ENCODE peak calls at places on chromosomes 1 and 21, in six cellular contexts. One of them, this sample, is unnamed.

GRCh38 chr1:67838180-67838912 is 5.1 kb upstream of the GNG12 start:
- DNase-seq in trophoblast cell: no peak
- DNase-seq in colonic mucosa: no peak
- DNase-seq in GM12878: no peak
- DNase-seq in kidney: no peak
- DNase-seq in PC-3: no peak
- DNase-seq in this sample: no peak

GRCh38 chr1:183273300-183273699 is 87.2 kb downstream of the LAMC2 start:
- DNase-seq in trophoblast cell: no peak
- DNase-seq in colonic mucosa: no peak
- DNase-seq in GM12878: no peak
- DNase-seq in kidney: no peak
- DNase-seq in PC-3: peak; percentile 34
- DNase-seq in this sample: no peak

GRCh38 chr1:158095737-158096335 is 84.9 kb upstream of the CD1D start:
- DNase-seq in trophoblast cell: no peak
- DNase-seq in colonic mucosa: peak; percentile 30
- DNase-seq in GM12878: no peak
- DNase-seq in kidney: no peak
- DNase-seq in PC-3: peak; percentile 38
- DNase-seq in this sample: no peak

GRCh38 chr1:245876586-245876985 is 630.5 kb downstream of the SMYD3 start:
- DNase-seq in trophoblast cell: peak; percentile 72
- DNase-seq in colonic mucosa: no peak
- DNase-seq in GM12878: no peak
- DNase-seq in kidney: no peak
- DNase-seq in PC-3: no peak
- DNase-seq in this sample: no peak

GRCh38 chr1:3403388-3404179 is 50.9 kb upstream of the ARHGEF16 start:
- DNase-seq in trophoblast cell: no peak
- DNase-seq in colonic mucosa: no peak
- DNase-seq in GM12878: no peak
- DNase-seq in kidney: no peak
- DNase-seq in PC-3: no peak
- DNase-seq in this sample: no peak

GRCh38 chr1:169466259-169467230 is 19.2 kb downstream of the SLC19A2 start:
- DNase-seq in trophoblast cell: peak; percentile 12
- DNase-seq in colonic mucosa: no peak
- DNase-seq in GM12878: no peak
- DNase-seq in kidney: no peak
- DNase-seq in PC-3: peak; percentile 75
- DNase-seq in this sample: no peak

GRCh38 chr21:44484498-44485253 is 29.4 kb downstream of the LRRC3 start:
- DNase-seq in trophoblast cell: no peak
- DNase-seq in colonic mucosa: no peak
- DNase-seq in GM12878: no peak
- DNase-seq in kidney: no peak
- DNase-seq in PC-3: no peak
- DNase-seq in this sample: no peak

GRCh38 chr1:245173446-245174178 is 18.8 kb downstream of the KIF26B start:
- DNase-seq in trophoblast cell: no peak
- DNase-seq in colonic mucosa: no peak
- DNase-seq in GM12878: no peak
- DNase-seq in kidney: no peak
- DNase-seq in PC-3: peak; percentile 44
- DNase-seq in this sample: no peak

GRCh38 chr1:209354111-209354839 is 229.2 kb upstream of the CAMK1G start:
- DNase-seq in trophoblast cell: peak; percentile 93
- DNase-seq in colonic mucosa: peak; percentile 72
- DNase-seq in GM12878: no peak
- DNase-seq in kidney: no peak
- DNase-seq in PC-3: peak; percentile 98
- DNase-seq in this sample: peak; percentile 90

GRCh38 chr1:40078512-40079333 is 18.3 kb downstream of the PPT1 start:
- DNase-seq in trophoblast cell: peak; percentile 53
- DNase-seq in colonic mucosa: peak; percentile 64
- DNase-seq in GM12878: no peak
- DNase-seq in kidney: no peak
- DNase-seq in PC-3: peak; percentile 86
- DNase-seq in this sample: no peak

GRCh38 chr1:114695430-114696093 is at the start of gene AMPD1:
- DNase-seq in trophoblast cell: no peak
- DNase-seq in colonic mucosa: no peak
- DNase-seq in GM12878: no peak
- DNase-seq in kidney: no peak
- DNase-seq in PC-3: peak; percentile 6
- DNase-seq in this sample: no peak

GRCh38 chr21:46154955-46155513 is 345 bp downstream of the FTCD start:
- DNase-seq in trophoblast cell: no peak
- DNase-seq in colonic mucosa: no peak
- DNase-seq in GM12878: no peak
- DNase-seq in kidney: no peak
- DNase-seq in PC-3: no peak
- DNase-seq in this sample: no peak

GRCh38 chr1:205783904-205784303 is 8.6 kb upstream of the RAB29 start:
- DNase-seq in trophoblast cell: no peak
- DNase-seq in colonic mucosa: no peak
- DNase-seq in GM12878: no peak
- DNase-seq in kidney: peak; percentile 74
- DNase-seq in PC-3: no peak
- DNase-seq in this sample: no peak

GRCh38 chr1:150804671-150805070 is 3.4 kb downstream of the CTSK start:
- DNase-seq in trophoblast cell: peak; percentile 7
- DNase-seq in colonic mucosa: no peak
- DNase-seq in GM12878: no peak
- DNase-seq in kidney: no peak
- DNase-seq in PC-3: no peak
- DNase-seq in this sample: no peak

GRCh38 chr1:181438013-181438412 is 45.3 kb upstream of the CACNA1E start:
- DNase-seq in trophoblast cell: no peak
- DNase-seq in colonic mucosa: no peak
- DNase-seq in GM12878: no peak
- DNase-seq in kidney: no peak
- DNase-seq in PC-3: no peak
- DNase-seq in this sample: no peak

GRCh38 chr1:205355054-205355453 is 1.7 kb downstream of the KLHDC8A start:
- DNase-seq in trophoblast cell: no peak
- DNase-seq in colonic mucosa: peak; percentile 92
- DNase-seq in GM12878: no peak
- DNase-seq in kidney: no peak
- DNase-seq in PC-3: peak; percentile 87
- DNase-seq in this sample: no peak

GRCh38 chr21:36203603-36203889 is 46.9 kb downstream of the DOP1B start:
- DNase-seq in trophoblast cell: peak; percentile 50
- DNase-seq in colonic mucosa: no peak
- DNase-seq in GM12878: peak; percentile 16
- DNase-seq in kidney: peak; percentile 53
- DNase-seq in PC-3: peak; percentile 86
- DNase-seq in this sample: no peak

GRCh38 chr1:18480315-18481189 is at the start of gene KLHDC7A:
- DNase-seq in trophoblast cell: no peak
- DNase-seq in colonic mucosa: peak; percentile 46
- DNase-seq in GM12878: no peak
- DNase-seq in kidney: peak; percentile 94
- DNase-seq in PC-3: peak; percentile 35
- DNase-seq in this sample: no peak

GRCh38 chr1:232334811-232335210 is 295.1 kb downstream of the SIPA1L2 start:
- DNase-seq in trophoblast cell: peak; percentile 8
- DNase-seq in colonic mucosa: no peak
- DNase-seq in GM12878: no peak
- DNase-seq in kidney: no peak
- DNase-seq in PC-3: peak; percentile 94
- DNase-seq in this sample: no peak

GRCh38 chr1:41480204-41481108 is 4.0 kb downstream of the EDN2 start:
- DNase-seq in trophoblast cell: no peak
- DNase-seq in colonic mucosa: no peak
- DNase-seq in GM12878: no peak
- DNase-seq in kidney: peak; percentile 52
- DNase-seq in PC-3: no peak
- DNase-seq in this sample: no peak

GRCh38 chr1:40257313-40257687 is 736 bp upstream of the ZMPSTE24 start:
- DNase-seq in trophoblast cell: peak; percentile 19
- DNase-seq in colonic mucosa: no peak
- DNase-seq in GM12878: no peak
- DNase-seq in kidney: no peak
- DNase-seq in PC-3: no peak
- DNase-seq in this sample: peak; percentile 24

GRCh38 chr1:1144122-1144842 is 28.4 kb upstream of the C1orf159 start:
- DNase-seq in trophoblast cell: no peak
- DNase-seq in colonic mucosa: peak; percentile 87
- DNase-seq in GM12878: no peak
- DNase-seq in kidney: peak; percentile 91
- DNase-seq in PC-3: no peak
- DNase-seq in this sample: no peak

GRCh38 chr1:35192853-35193664 is at the start of gene SFPQ:
- DNase-seq in trophoblast cell: peak; percentile 96
- DNase-seq in colonic mucosa: peak; percentile 97
- DNase-seq in GM12878: peak; percentile 97
- DNase-seq in kidney: peak; percentile 98
- DNase-seq in PC-3: peak; percentile 98
- DNase-seq in this sample: peak; percentile 100

GRCh38 chr1:231803353-231803752 is 176.8 kb downstream of the DISC1 start:
- DNase-seq in trophoblast cell: no peak
- DNase-seq in colonic mucosa: no peak
- DNase-seq in GM12878: no peak
- DNase-seq in kidney: no peak
- DNase-seq in PC-3: no peak
- DNase-seq in this sample: no peak

GRCh38 chr21:32814528-32814927 is 43.0 kb upstream of the PAXBP1 start:
- DNase-seq in trophoblast cell: no peak
- DNase-seq in colonic mucosa: no peak
- DNase-seq in GM12878: no peak
- DNase-seq in kidney: no peak
- DNase-seq in PC-3: no peak
- DNase-seq in this sample: no peak

GRCh38 chr1:155133799-155134281 is 1.8 kb upstream of the SLC50A1 start:
- DNase-seq in trophoblast cell: no peak
- DNase-seq in colonic mucosa: peak; percentile 43
- DNase-seq in GM12878: no peak
- DNase-seq in kidney: no peak
- DNase-seq in PC-3: no peak
- DNase-seq in this sample: no peak

GRCh38 chr1:4171480-4172450 is 271.7 kb upstream of the C1orf174 start:
- DNase-seq in trophoblast cell: no peak
- DNase-seq in colonic mucosa: no peak
- DNase-seq in GM12878: no peak
- DNase-seq in kidney: no peak
- DNase-seq in PC-3: no peak
- DNase-seq in this sample: no peak

GRCh38 chr21:25790122-25790951 is 55.6 kb downstream of the GABPA start:
- DNase-seq in trophoblast cell: no peak
- DNase-seq in colonic mucosa: peak; percentile 19
- DNase-seq in GM12878: no peak
- DNase-seq in kidney: no peak
- DNase-seq in PC-3: peak; percentile 58
- DNase-seq in this sample: no peak

GRCh38 chr1:221829327-221830011 is 87.6 kb upstream of the DUSP10 start:
- DNase-seq in trophoblast cell: peak; percentile 41
- DNase-seq in colonic mucosa: no peak
- DNase-seq in GM12878: no peak
- DNase-seq in kidney: no peak
- DNase-seq in PC-3: peak; percentile 82
- DNase-seq in this sample: no peak

GRCh38 chr1:78176448-78176847 is 130.7 kb downstream of the GIPC2 start:
- DNase-seq in trophoblast cell: no peak
- DNase-seq in colonic mucosa: peak; percentile 79
- DNase-seq in GM12878: no peak
- DNase-seq in kidney: no peak
- DNase-seq in PC-3: peak; percentile 90
- DNase-seq in this sample: peak; percentile 26
- H3K9ac ChIP-seq in trophoblast cell: no peak overlapping the region
- H3K9ac ChIP-seq in colonic mucosa: no peak overlapping the region
- H3K9ac ChIP-seq in GM12878: no peak overlapping the region
- H3K9ac ChIP-seq in kidney: no peak overlapping the region
- H3K9ac ChIP-seq in PC-3: no peak overlapping the region
- H3K9ac ChIP-seq in this sample: no peak overlapping the region

DNA sequence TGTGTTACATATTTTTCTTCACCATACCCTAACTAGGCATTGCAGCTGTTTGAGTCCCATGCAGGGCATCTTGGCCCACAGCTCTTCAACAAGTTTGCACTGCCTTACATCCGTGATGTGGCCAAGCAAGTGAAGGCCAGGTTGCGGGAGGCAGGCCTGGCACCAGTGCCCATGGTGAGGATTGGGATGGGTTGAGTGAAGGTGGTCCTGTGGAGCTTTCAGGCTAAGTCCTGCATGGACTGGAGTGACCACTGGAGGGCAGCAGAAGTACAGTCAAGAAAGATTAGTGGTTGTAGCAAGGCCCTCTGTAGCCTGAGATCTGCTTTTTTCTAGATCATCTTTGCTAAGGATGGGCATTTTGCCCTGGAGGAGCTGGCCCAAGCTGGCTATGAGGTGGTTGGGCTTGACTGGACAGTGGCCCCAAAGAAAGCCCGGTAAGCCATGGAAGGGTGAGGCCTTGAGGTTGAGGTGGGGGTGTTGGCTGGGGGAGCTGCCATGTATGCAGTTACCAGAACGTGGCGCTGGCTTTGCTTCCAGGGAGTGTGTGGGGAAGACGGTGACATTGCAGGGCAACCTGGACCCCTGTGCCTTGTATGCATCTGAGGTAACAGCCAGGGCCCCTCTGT is 2.5 kb downstream of the UROD start:
- DNase-seq in trophoblast cell: peak; percentile 62
- DNase-seq in colonic mucosa: peak; percentile 81
- DNase-seq in GM12878: peak; percentile 44
- DNase-seq in kidney: peak; percentile 84
- DNase-seq in PC-3: peak; percentile 86
- DNase-seq in this sample: no peak
- H3K4me3 ChIP-seq in trophoblast cell: no peak overlapping the region
- H3K4me3 ChIP-seq in colonic mucosa: no peak overlapping the region
- H3K4me3 ChIP-seq in GM12878: no peak overlapping the region
- H3K4me3 ChIP-seq in kidney: no peak overlapping the region
- H3K4me3 ChIP-seq in PC-3: no peak overlapping the region
- H3K4me3 ChIP-seq in this sample: no peak overlapping the region

GRCh38 chr21:42040411-42041180 is 30.4 kb upstream of the ZBTB21 start:
- DNase-seq in trophoblast cell: peak; percentile 94
- DNase-seq in colonic mucosa: no peak
- DNase-seq in GM12878: no peak
- DNase-seq in kidney: peak; percentile 39
- DNase-seq in PC-3: peak; percentile 99
- DNase-seq in this sample: no peak
- H3K9ac ChIP-seq in trophoblast cell: no peak overlapping the region
- H3K9ac ChIP-seq in colonic mucosa: no peak overlapping the region
- H3K9ac ChIP-seq in GM12878: no peak overlapping the region
- H3K9ac ChIP-seq in kidney: no peak overlapping the region
- H3K9ac ChIP-seq in PC-3: peak overlapping the region; percentile 56
- H3K9ac ChIP-seq in this sample: no peak overlapping the region

DNA sequence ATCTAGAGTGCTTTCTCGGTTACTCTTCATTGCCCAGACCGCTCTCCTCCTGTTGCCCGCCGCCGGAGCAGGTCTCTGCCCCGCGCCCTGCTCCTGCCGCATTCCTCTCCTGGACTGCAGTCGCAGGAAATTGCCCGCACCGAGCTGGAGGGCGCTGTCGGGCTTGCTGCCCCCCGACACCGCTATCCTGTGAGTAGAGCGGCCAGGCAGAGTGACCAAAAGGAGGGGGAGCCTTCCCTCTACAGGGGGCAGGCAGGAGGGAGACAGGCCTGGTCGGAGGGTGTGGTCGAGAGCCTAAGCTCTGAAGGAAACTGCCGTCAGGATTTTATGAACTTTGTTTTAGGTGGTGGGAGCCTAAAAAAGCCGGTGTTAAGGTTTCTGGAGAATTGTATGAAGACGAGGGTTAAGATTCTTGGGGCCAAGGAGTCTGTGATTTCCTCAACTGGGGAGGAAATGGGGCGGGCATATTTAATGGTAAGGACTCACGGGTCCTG is 506 bp downstream of the LRIG2 start:
- DNase-seq in trophoblast cell: no peak
- DNase-seq in colonic mucosa: peak; percentile 61
- DNase-seq in GM12878: no peak
- DNase-seq in kidney: no peak
- DNase-seq in PC-3: peak; percentile 40
- DNase-seq in this sample: no peak
- H3K4me3 ChIP-seq in trophoblast cell: peak overlapping the region; percentile 83
- H3K4me3 ChIP-seq in colonic mucosa: peak overlapping the region; percentile 91
- H3K4me3 ChIP-seq in GM12878: peak overlapping the region; percentile 91
- H3K4me3 ChIP-seq in kidney: peak overlapping the region; percentile 98
- H3K4me3 ChIP-seq in PC-3: peak overlapping the region; percentile 97
- H3K4me3 ChIP-seq in this sample: peak overlapping the region; percentile 100